ENCODE peak calls at places on chromosomes 3 and 15, in five cellular contexts. F, R, S, J and E are unnamed samples. For H3K9me3, the result is how much of the 10 kb centered on the place peaks cover.

GRCh38 chr3:28916713-28917499 is 364.0 kb upstream of the RBMS3 start:
- DNase-seq in F (peak), J (peak), S (peak), R (peak), E (no peak)

GRCh38 chr3:85912981-85913380 is 954.2 kb downstream of the CADM2 start:
- DNase-seq in F (peak), J (no peak), R (no peak), S (no peak), E (no peak)

GRCh38 chr3:141650783-141651182 is 87.3 kb upstream of the RNF7 start:
- DNase-seq in F (no peak), S (no peak), J (no peak), R (no peak), E (no peak)

GRCh38 chr3:12870942-12871341 is 29.6 kb upstream of the RPL32 start:
- DNase-seq in R (no peak), S (no peak), F (no peak), J (no peak), E (no peak)

GRCh38 chr15:62610499-62610898 is 432.0 kb upstream of the TPM1 start:
- DNase-seq in S (no peak), J (no peak), R (no peak), F (no peak), E (no peak)

GRCh38 chr15:56916825-56917477 is 1.5 kb upstream of the TCF12 start:
- DNase-seq in J (no peak), R (no peak), S (no peak), F (no peak), E (no peak)

GRCh38 chr3:146747928-146748327 is 142.8 kb upstream of the PLSCR5 start:
- DNase-seq in S (peak), J (peak), F (peak), R (no peak), E (no peak)

GRCh38 chr3:193978030-193978429 is 157.9 kb upstream of the HES1 start:
- DNase-seq in R (no peak), S (no peak), J (no peak), F (no peak), E (no peak)

GRCh38 chr3:197031315-197032285 is 2.0 kb upstream of the MELTF start:
- DNase-seq in J (no peak), F (peak), S (peak), R (peak), E (peak)

GRCh38 chr3:71849674-71850073 is 64.7 kb upstream of the PROK2 start:
- DNase-seq in F (no peak), S (no peak), R (no peak), J (no peak), E (no peak)

GRCh38 chr3:188349276-188349962 is 195.5 kb downstream of the LPP start:
- DNase-seq in J (peak), R (no peak), S (no peak), F (peak), E (no peak)

GRCh38 chr3:6250167-6250566 is 610.7 kb upstream of the GRM7 start:
- DNase-seq in R (no peak), S (no peak), F (no peak), J (no peak), E (no peak)

GRCh38 chr3:129207347-129207947 is 23.8 kb upstream of the CNBP start:
- DNase-seq in F (no peak), R (no peak), S (no peak), J (no peak), E (no peak)

GRCh38 chr3:182861345-182861744 is 68.0 kb downstream of the ATP11B start:
- DNase-seq in R (no peak), F (no peak), S (no peak), J (no peak), E (no peak)

GRCh38 chr15:88563638-88564037 is 17.2 kb upstream of the DET1 start:
- DNase-seq in J (no peak), F (peak), R (no peak), S (no peak), E (no peak)

GRCh38 chr3:183116051-183116614 is 16.8 kb upstream of the MCCC1 start:
- DNase-seq in S (no peak), J (peak), R (peak), F (peak), E (no peak)

GRCh38 chr15:48358681-48359152 is 27.5 kb downstream of the DUT start:
- DNase-seq in R (no peak), J (no peak), S (no peak), F (peak), E (no peak)

GRCh38 chr15:96487245-96487644 is 156.7 kb downstream of the NR2F2 start:
- DNase-seq in F (no peak), J (no peak), S (no peak), R (no peak), E (no peak)

GRCh38 chr15:34808016-34808415 is 12.7 kb upstream of the ACTC1 start:
- DNase-seq in S (no peak), J (no peak), R (no peak), F (peak), E (no peak)

GRCh38 chr15:55915221-55915620 is 78.2 kb downstream of the NEDD4 start:
- DNase-seq in S (no peak), J (no peak), R (no peak), F (no peak), E (no peak)

GRCh38 chr3:43363621-43364266 is 77.4 kb downstream of the SNRK start:
- DNase-seq in R (no peak), S (peak), F (no peak), J (no peak), E (no peak)

DNA sequence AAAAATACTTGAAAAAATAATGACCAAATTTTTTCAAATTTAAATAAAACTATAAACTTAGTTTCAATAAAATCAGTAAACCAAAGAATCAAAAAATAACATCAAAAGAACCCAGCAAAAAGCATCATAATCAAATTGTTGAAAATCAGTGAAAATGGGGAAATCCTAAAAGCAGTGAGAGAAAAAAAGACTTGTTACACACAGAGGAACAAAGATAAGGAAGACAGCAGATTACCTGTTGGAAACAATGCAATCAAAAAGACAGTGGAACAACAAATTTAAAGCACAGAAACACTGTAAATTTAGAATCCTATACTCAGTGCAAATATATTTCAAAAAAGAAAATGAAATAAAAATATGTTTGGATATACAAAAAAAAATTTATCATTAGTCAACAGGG is 156.2 kb upstream of the LMCD1 start:
- DNase-seq in S (no peak), F (no peak), R (no peak), J (no peak), E (no peak)
- H3K9me3 ChIP-seq in S (under half), F (under half), R (under half), J (under half), E (under half)

GRCh38 chr15:40955141-40955903 is 2.1 kb downstream of the CHAC1 start:
- DNase-seq in S (no peak), F (no peak), R (no peak), J (no peak), E (no peak)

GRCh38 chr15:40951764-40952163 is 1.5 kb upstream of the CHAC1 start:
- DNase-seq in F (no peak), R (no peak), S (no peak), J (no peak), E (no peak)

GRCh38 chr15:40952901-40953712 is at the start of gene CHAC1:
- DNase-seq in J (peak), S (peak), F (peak), R (peak), E (no peak)

GRCh38 chr15:40952301-40952900 is 870 bp upstream of the CHAC1 start:
- DNase-seq in J (no peak), S (no peak), R (no peak), F (no peak), E (no peak)

DNA sequence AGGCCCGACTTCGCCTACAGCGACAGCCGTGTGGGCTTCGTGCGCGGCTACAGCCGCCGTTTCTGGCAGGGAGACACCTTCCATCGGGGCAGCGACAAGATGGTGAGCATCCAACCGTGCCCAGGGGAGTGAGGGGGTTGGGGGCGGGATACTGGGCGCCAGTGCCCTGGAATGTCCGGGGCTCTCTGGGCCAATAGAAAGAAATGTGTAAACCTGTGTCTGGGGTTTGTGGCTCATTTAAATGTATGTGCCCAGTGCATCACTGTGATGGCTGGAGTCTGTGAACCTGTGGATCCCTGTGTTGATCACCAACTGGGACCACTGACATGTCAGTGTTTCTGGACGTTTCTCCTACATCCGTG is 423 bp downstream of the CHAC1 start:
- DNase-seq in R (no peak), S (no peak), F (no peak), J (peak), E (no peak)
- H3K4me3 ChIP-seq in R (peak), S (peak), F (peak), J (peak), E (peak)

GRCh38 chr3:126180477-126181397 is at the start of gene ALDH1L1:
- DNase-seq in F (no peak), J (peak), R (peak), S (no peak), E (no peak)
- TF ChIP-seq CTCF in F (no peak), J (no peak), R (peak), S (no peak), E (no peak)

DNA sequence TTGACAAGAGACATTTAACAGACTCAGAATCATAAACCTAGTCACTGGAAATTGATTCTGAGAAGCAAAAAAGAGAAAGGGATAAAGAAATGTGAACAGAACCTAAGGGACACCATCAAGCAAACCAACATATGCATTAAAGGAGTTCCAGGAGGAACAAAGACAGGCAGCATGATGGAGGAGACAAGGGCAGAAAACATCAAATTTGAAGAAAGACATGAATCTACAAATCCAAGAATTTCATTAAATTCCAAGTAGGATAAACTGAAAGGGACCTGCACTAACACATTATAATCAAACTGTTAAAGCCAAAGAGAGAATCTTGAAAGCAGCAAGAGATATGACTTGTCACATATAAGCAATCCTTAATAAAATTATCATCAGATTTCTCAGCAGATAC is 122.3 kb downstream of the STT3B start:
- DNase-seq in J (no peak), F (no peak), R (no peak), S (no peak), E (no peak)
- H3K9me3 ChIP-seq in J (under half), F (under half), R (under half), S (under half), E (under half)

DNA sequence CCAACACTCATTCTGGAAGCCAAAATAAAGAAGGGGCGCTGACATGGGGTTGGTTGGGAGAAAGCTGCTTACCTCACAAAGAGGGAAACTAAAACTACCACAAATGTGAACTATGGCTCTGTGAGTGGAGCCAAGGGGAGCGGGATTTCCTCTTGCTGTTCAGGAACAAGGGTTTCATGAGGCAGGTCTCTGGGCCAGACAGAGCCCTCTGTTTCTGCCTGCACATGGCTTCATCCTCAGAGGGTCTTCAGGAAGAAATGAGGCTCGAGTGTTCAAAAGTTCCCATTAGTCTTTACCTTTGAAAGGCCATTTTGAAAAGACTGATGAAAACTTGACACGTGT is 58.8 kb upstream of the IL12A start:
- DNase-seq in J (no peak), R (no peak), F (no peak), S (no peak), E (no peak)
- H3K4me3 ChIP-seq in J (no peak), R (no peak), F (peak), S (no peak), E (no peak)

GRCh38 chr15:89724621-89725020 is 26.4 kb downstream of the MESP1 start:
- DNase-seq in R (no peak), J (no peak), S (no peak), F (no peak), E (no peak)
- TF ChIP-seq CTCF in R (no peak), J (no peak), S (no peak), F (no peak), E (no peak)

DNA sequence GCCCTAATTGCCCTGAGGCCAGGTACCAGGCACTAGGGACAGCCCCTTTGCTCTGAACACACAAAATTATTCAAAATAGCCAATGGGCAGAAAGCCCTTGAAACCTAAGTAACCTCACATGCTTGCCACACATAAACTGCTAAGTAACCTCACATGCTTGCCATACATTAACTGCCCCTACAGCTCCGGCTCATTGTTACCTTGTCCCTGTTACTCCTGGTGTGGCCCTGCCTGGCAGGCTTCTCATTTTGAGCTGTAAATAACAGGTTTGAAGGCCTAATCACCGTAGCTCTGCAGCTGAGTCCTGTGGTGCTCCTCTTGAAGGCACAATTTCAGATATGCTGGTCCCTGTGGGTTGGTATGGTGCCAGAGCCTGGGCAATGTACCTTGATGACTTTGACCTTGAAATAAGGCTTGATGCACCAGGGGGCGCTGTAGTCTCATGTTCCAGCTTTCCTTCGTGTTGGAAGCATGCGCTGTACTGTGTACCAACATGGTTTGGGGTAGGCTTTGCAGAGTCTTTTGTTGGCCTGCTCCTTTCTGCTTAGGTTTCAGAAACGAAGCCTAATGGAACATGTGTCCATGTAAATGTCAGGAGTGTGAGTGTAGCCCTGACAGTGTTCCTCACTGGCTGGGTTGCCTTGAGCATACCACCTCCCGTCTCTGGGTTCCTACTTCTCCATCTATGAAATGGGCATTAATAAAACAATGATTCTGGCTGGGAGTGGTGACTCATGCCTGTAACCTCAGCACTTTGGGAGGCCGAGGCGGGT is 3.8 kb upstream of the CCR4 start:
- DNase-seq in S (peak), J (peak), R (peak), F (peak), E (peak)
- H3K9me3 ChIP-seq in S (under half), J (under half), R (under half), F (under half), E (under half)

GRCh38 chr3:191328963-191329653 is at the start of gene CCDC50:
- DNase-seq in F (peak), J (peak), S (no peak), R (peak), E (no peak)
- H3K4me3 ChIP-seq in F (peak), J (peak), S (peak), R (peak), E (peak)

GRCh38 chr15:77097317-77097721 is 26.4 kb upstream of the TSPAN3 start:
- DNase-seq in R (no peak), F (no peak), S (no peak), J (no peak), E (peak)

GRCh38 chr15:77097921-77098320 is 27.0 kb upstream of the TSPAN3 start:
- DNase-seq in F (no peak), S (no peak), J (no peak), R (no peak), E (no peak)

GRCh38 chr15:77096541-77096940 is 25.6 kb upstream of the TSPAN3 start:
- DNase-seq in R (no peak), S (no peak), J (no peak), F (no peak), E (peak)

GRCh38 chr15:77096131-77096530 is 25.2 kb upstream of the TSPAN3 start:
- DNase-seq in S (no peak), F (no peak), J (no peak), R (no peak), E (no peak)

DNA sequence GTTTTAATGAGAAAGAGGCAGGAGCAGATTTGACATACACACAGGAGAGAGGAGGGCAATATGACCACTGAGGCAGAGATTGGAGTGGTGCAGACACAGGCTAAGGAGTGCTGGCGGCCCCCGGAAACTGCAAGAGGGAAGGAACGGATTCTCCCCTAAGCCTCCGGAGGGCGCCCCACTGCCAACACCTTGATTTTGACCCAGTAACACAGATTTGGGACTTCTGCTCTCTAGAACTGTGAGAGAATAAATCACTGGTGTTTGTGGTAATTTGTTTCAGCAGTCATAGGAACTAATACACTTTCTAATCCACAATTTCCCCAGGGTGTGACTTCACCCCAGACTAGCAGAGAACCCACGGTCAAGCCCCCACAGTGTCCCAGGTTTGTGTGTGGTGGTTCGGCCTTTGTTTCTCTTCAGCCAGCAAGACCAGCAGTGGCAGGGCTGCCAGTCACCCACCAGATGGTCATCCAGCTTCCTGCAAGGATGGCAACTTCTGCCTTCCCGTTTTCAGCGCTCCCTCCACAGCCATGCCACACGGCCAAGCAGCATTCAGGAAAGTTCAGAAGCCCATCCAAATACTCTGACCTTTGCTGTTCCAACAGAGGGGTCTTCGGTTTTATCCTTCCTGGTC is 23.6 kb upstream of the TSPAN3 start:
- DNase-seq in J (no peak), F (no peak), R (no peak), S (no peak), E (peak)
- TF ChIP-seq CTCF in J (peak), F (peak), R (no peak), S (peak), E (no peak)

GRCh38 chr3:58839964-58840363 is 173.4 kb upstream of the FAM3D start:
- DNase-seq in R (no peak), S (no peak), J (no peak), F (no peak), E (no peak)
- H3K9me3 ChIP-seq in R (under half), S (under half), J (under half), F (under half), E (under half)